ENCODE peak calls at places on chromosomes 4 and X, in ten cellular contexts. S is RPMI8226; W is iris pigment epithelial cell; N is pons; M is right cardiac atrium; K is GDM1; D is fibroblast of mammary gland; A is NCI-H2029; V is CD8-positive, alpha-beta memory T cell; Z is nephron progenitor cell. Q is an unnamed sample.

GRCh38 chr4:6944311-6945051 is 34.9 kb downstream of the TBC1D14 start:
- DNase-seq in A (no peak), N (no peak), K (no peak), V (no peak), W (no peak), Z (no peak), S (no peak), M (no peak), D (no peak), Q (no peak)

GRCh38 chrX:8668797-8669196 is 63.1 kb downstream of the ANOS1 start:
- DNase-seq in M (no peak), D (no peak), S (no peak), N (peak; percentile 42), V (no peak), Z (peak; percentile 24), K (no peak), A (no peak), W (no peak), Q (no peak)

GRCh38 chr4:88858752-88859151 is 161.1 kb upstream of the NAP1L5 start:
- DNase-seq in K (no peak), S (peak; percentile 80), W (no peak), N (peak; percentile 79), V (no peak), A (no peak), D (peak; percentile 30), M (no peak), Z (no peak), Q (no peak)

GRCh38 chr4:182143086-182143821 is 99.9 kb upstream of the TENM3 start:
- DNase-seq in A (no peak), Z (peak; percentile 51), N (no peak), K (no peak), V (no peak), M (no peak), S (no peak), W (peak; percentile 31), D (peak; percentile 55), Q (no peak)

GRCh38 chrX:81708506-81708905 is 506.6 kb downstream of the SH3BGRL start:
- DNase-seq in W (peak; percentile 7), K (no peak), S (no peak), A (no peak), D (no peak), M (no peak), N (no peak), Z (no peak), V (no peak), Q (no peak)

GRCh38 chr4:36385951-36386561 is 104.6 kb downstream of the DTHD1 start:
- DNase-seq in V (peak; percentile 68), K (peak; percentile 54), S (peak; percentile 5), W (no peak), D (no peak), N (peak; percentile 60), M (no peak), Z (no peak), A (no peak), Q (no peak)

GRCh38 chr4:105150511-105150910 is 3.8 kb downstream of the TET2 start:
- DNase-seq in D (no peak), V (no peak), Z (no peak), W (no peak), M (no peak), N (no peak), A (no peak), S (no peak), K (no peak), Q (no peak)

GRCh38 chr4:144171697-144172096 is 31.2 kb upstream of the GYPA start:
- DNase-seq in D (no peak), N (peak; percentile 11), Z (no peak), A (no peak), M (no peak), V (no peak), W (no peak), S (no peak), K (no peak), Q (no peak)

GRCh38 chr4:73127839-73128448 is 58.4 kb upstream of the COX18 start:
- DNase-seq in M (no peak), Z (no peak), D (peak; percentile 40), S (peak; percentile 2), K (no peak), N (peak; percentile 72), V (no peak), W (peak; percentile 31), A (no peak), Q (no peak)

GRCh38 chr4:19752600-19752999 is 499.1 kb upstream of the SLIT2 start:
- DNase-seq in M (no peak), W (no peak), S (no peak), K (no peak), N (no peak), V (no peak), A (no peak), D (no peak), Z (no peak), Q (no peak)

GRCh38 chrX:130086414-130087207 is 23.7 kb downstream of the ELF4 start:
- DNase-seq in W (no peak), N (no peak), M (no peak), S (no peak), A (no peak), D (no peak), Z (no peak), K (peak; percentile 91), V (peak; percentile 85), Q (no peak)

GRCh38 chr4:165355900-165356300 is 22.9 kb upstream of the CPE start:
- DNase-seq in V (no peak), A (no peak), M (no peak), S (no peak), N (peak; percentile 81), Z (peak; percentile 48), W (peak; percentile 37), K (no peak), D (peak; percentile 64), Q (peak; percentile 21)

GRCh38 chr4:128355301-128355700 is 67.7 kb upstream of the PGRMC2 start:
- DNase-seq in Z (no peak), K (no peak), V (no peak), N (no peak), W (no peak), D (no peak), M (peak; percentile 69), S (no peak), A (no peak), Q (no peak)

GRCh38 chr4:38109896-38110295 is 149.7 kb downstream of the PTTG2 start:
- DNase-seq in K (no peak), W (no peak), S (no peak), N (no peak), A (no peak), M (no peak), V (no peak), Z (peak; percentile 42), D (no peak), Q (no peak)

GRCh38 chr4:99708551-99708950 is 50.9 kb upstream of the C4orf54 start:
- DNase-seq in Z (no peak), V (no peak), M (no peak), D (no peak), K (no peak), N (no peak), S (no peak), W (no peak), A (no peak), Q (no peak)

GRCh38 chr4:70515342-70516245 is 2.8 kb upstream of the AMTN start:
- DNase-seq in D (no peak), W (peak; percentile 92), Z (no peak), S (no peak), N (no peak), V (no peak), A (no peak), M (no peak), K (no peak), Q (no peak)

GRCh38 chr4:21415728-21416127 is 532.8 kb downstream of the KCNIP4 start:
- DNase-seq in M (no peak), V (no peak), A (peak; percentile 24), Z (no peak), D (no peak), K (no peak), S (no peak), W (no peak), N (no peak), Q (no peak)

GRCh38 chr4:145061325-145061920 is 36.6 kb downstream of the ANAPC10 start:
- DNase-seq in A (no peak), S (peak; percentile 22), K (peak; percentile 14), D (peak; percentile 72), Z (no peak), V (no peak), W (peak; percentile 61), N (peak; percentile 65), M (no peak), Q (peak; percentile 14)